ENCODE peak calls at places on chromosome 9, in eight cellular contexts. S is A549; H is mammary epithelial cell; K is neural crest cell; A is CD8-positive, alpha-beta T cell; M is keratinocyte; Y is PC-9; D is GM06990. G is an unnamed sample.

GRCh38 chr9:87433853-87434252 is 63.8 kb upstream of the DAPK1 start:
- DNase-seq in A (no peak), K (no peak), H (peak), M (no peak), D (no peak), Y (no peak), S (no peak), G (no peak)

GRCh38 chr9:99752710-99753109 is 69.0 kb upstream of the NR4A3 start:
- DNase-seq in K (no peak), M (peak), H (peak), D (no peak), S (no peak), Y (no peak), A (no peak), G (peak)

GRCh38 chr9:16628421-16628820 is 242.0 kb downstream of the BNC2 start:
- DNase-seq in M (no peak), H (no peak), A (no peak), D (no peak), S (no peak), K (no peak), Y (no peak), G (no peak)

GRCh38 chr9:136254381-136255165 is 9.0 kb upstream of the QSOX2 start:
- DNase-seq in Y (peak), A (no peak), S (peak), M (no peak), H (no peak), K (no peak), D (no peak), G (no peak)

GRCh38 chr9:31776471-31776870 is 608.0 kb upstream of the ACO1 start:
- DNase-seq in S (no peak), M (no peak), Y (no peak), D (no peak), K (no peak), H (peak), A (no peak), G (no peak)

GRCh38 chr9:107740088-107740980 is 250.8 kb upstream of the KLF4 start:
- DNase-seq in D (no peak), H (no peak), M (no peak), Y (no peak), A (no peak), K (no peak), S (no peak), G (no peak)

GRCh38 chr9:129484325-129485000 is 136.4 kb downstream of the C9orf50 start:
- DNase-seq in M (no peak), S (no peak), K (no peak), A (no peak), D (no peak), H (no peak), Y (no peak), G (no peak)

GRCh38 chr9:130938652-130939404 is at the start of gene FIBCD1:
- DNase-seq in H (peak), S (peak), M (no peak), K (no peak), Y (peak), A (no peak), D (peak), G (no peak)

GRCh38 chr9:18473551-18474279 is at the start of gene ADAMTSL1:
- DNase-seq in D (no peak), Y (no peak), H (no peak), S (no peak), M (no peak), A (no peak), K (peak), G (peak)

GRCh38 chr9:114034663-114035062 is 43.4 kb downstream of the AMBP start:
- DNase-seq in K (no peak), A (peak), Y (no peak), D (no peak), M (no peak), H (no peak), S (no peak), G (no peak)

GRCh38 chr9:36551868-36552267 is 20.8 kb upstream of the MELK start:
- DNase-seq in D (peak), Y (no peak), S (no peak), M (no peak), K (no peak), H (no peak), A (no peak), G (no peak)

GRCh38 chr9:102185371-102185770 is 446.9 kb upstream of the GRIN3A start:
- DNase-seq in Y (no peak), D (no peak), A (no peak), S (no peak), K (no peak), H (no peak), M (no peak), G (no peak)

GRCh38 chr9:93127395-93127911 is 6.6 kb downstream of the NINJ1 start:
- DNase-seq in H (no peak), D (no peak), M (no peak), A (no peak), K (no peak), S (no peak), Y (no peak), G (no peak)

DNA sequence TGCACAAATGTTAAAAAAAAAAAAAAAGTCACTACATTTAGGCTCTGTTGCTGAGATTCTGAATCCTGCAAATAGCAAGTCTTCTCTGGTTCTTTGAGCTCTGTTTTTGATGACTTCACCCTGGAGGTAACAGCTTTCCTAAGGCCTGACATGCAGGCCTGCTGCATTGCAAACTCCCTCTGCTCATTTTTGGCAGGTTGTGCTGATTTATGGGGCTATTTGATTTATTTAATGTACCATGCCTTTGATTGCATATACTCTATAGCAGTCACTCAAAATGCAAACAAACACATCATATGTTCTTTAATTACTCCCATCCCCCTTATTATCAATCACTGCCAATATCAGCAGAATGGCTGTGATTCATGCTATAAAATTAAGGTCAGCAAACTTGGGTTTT is 416.1 kb upstream of the IZUMO3 start:
- DNase-seq in M (no peak), K (no peak), D (no peak), S (no peak), H (no peak), A (no peak), Y (no peak), G (no peak)
- TF ChIP-seq CTCF in M (no peak), K (no peak), D (no peak), S (no peak), H (no peak), A (no peak), Y (no peak), G (no peak)

GRCh38 chr9:10566853-10567252 is 45.9 kb downstream of the PTPRD start:
- DNase-seq in D (no peak), K (no peak), A (no peak), Y (no peak), H (no peak), S (no peak), M (no peak), G (no peak)
- TF ChIP-seq CTCF in D (no peak), K (no peak), A (no peak), Y (no peak), H (no peak), S (no peak), M (no peak), G (no peak)

GRCh38 chr9:112620998-112621694 is 96.8 kb downstream of the INIP start:
- DNase-seq in A (no peak), M (no peak), D (no peak), H (no peak), K (no peak), S (no peak), Y (no peak), G (no peak)
- TF ChIP-seq CTCF in A (no peak), M (no peak), D (no peak), H (no peak), K (no peak), S (no peak), Y (no peak), G (no peak)

DNA sequence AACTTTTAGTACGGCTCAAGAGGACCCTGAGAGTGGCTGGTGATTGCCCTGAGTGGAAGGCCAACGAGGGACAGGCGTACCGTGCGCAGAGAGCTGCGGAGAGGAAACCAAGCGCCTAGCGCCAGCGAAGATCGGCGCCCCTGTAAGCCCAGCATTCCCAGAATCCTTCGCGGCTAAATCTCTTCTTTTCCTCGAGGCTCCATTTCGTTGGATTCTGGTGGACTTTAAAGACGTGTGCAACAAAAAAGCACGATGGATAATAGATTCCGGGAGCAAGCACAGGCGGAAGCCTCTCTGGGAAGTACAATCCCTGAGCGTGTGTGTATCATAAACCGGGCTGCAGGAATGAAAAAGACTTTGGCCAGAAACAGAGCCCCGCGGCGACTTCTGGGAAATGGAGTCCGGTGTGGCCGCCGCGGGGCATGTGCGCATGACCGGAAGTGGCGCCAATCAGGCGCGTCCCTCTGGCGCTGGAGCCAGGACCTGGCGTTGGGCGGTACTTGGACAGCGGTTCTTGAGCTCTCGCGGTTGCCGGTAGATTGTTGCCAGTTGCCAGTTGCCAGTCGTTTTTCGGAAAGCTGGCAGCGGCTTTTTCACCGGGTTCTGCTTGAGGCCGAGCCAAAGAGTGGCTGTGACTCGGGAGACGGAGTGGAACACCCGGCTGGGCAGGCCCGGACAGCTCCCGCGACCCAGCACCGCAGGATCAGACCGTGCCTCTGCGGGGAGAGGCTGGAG is at the start of gene ZNF79:
- DNase-seq in M (no peak), S (peak), Y (peak), K (peak), D (peak), A (peak), H (peak), G (peak)
- TF ChIP-seq CTCF in M (no peak), S (no peak), Y (no peak), K (peak), D (no peak), A (no peak), H (no peak), G (no peak)

GRCh38 chr9:4297151-4297794 is 2.6 kb downstream of the GLIS3 start:
- DNase-seq in D (no peak), S (peak), H (peak), Y (peak), A (peak), K (peak), M (no peak), G (no peak)
- TF ChIP-seq CTCF in D (peak), S (peak), H (no peak), Y (peak), A (no peak), K (peak), M (peak), G (peak)

G was measured in AG09319.